ENCODE peak calls at places on chromosomes 6 and 20, in seven cellular contexts. X, J, G, O, Z, B and W are unnamed samples.

GRCh38 chr6:16583151-16583762 is 178.0 kb downstream of the ATXN1 start:
- DNase-seq in B (no peak), G (no peak), J (no peak), X (no peak), Z (no peak), O (no peak), W (no peak)

GRCh38 chr6:149897015-149897697 is 757 bp downstream of the RAET1E start:
- DNase-seq in B (peak; percentile 79), G (peak; percentile 74), O (peak; percentile 94), J (no peak), X (peak; percentile 58), Z (peak; percentile 95), W (peak; percentile 87)

GRCh38 chr20:53738039-53738944 is 144.7 kb upstream of the ZNF217 start:
- DNase-seq in O (no peak), B (peak; percentile 53), Z (peak; percentile 41), G (peak; percentile 97), X (no peak), J (peak; percentile 75), W (peak; percentile 88)

GRCh38 chr6:79601020-79601609 is 30.0 kb upstream of the SH3BGRL2 start:
- DNase-seq in G (peak; percentile 77), Z (no peak), J (no peak), O (no peak), B (no peak), X (peak; percentile 50), W (peak; percentile 37)

GRCh38 chr20:38369387-38369786 is 23.1 kb downstream of the LBP start:
- DNase-seq in X (no peak), J (peak; percentile 66), G (no peak), B (no peak), O (no peak), Z (no peak), W (no peak)

GRCh38 chr6:72554203-72554564 is 67.7 kb upstream of the KCNQ5 start:
- DNase-seq in X (no peak), O (no peak), Z (no peak), J (no peak), G (peak; percentile 73), B (no peak), W (peak; percentile 44)

GRCh38 chr6:52244400-52244799 is at the start of gene IL17F:
- DNase-seq in Z (no peak), J (no peak), G (no peak), B (no peak), O (no peak), X (no peak), W (no peak)

GRCh38 chr6:11934638-11935037 is 77.5 kb upstream of the HIVEP1 start:
- DNase-seq in B (no peak), Z (no peak), X (no peak), O (no peak), G (no peak), J (no peak), W (no peak)

GRCh38 chr6:24856954-24857670 is 58.4 kb upstream of the ARMH2 start:
- DNase-seq in G (no peak), J (no peak), O (no peak), B (no peak), Z (no peak), X (no peak), W (no peak)

GRCh38 chr6:36858407-36858981 is 16.1 kb downstream of the PPIL1 start:
- DNase-seq in O (no peak), J (peak; percentile 91), Z (no peak), B (peak; percentile 37), X (no peak), G (no peak), W (peak; percentile 28)

GRCh38 chr6:144710207-144710606 is 425.1 kb downstream of the UTRN start:
- DNase-seq in O (no peak), B (no peak), J (no peak), G (peak; percentile 95), Z (no peak), X (peak; percentile 29), W (peak; percentile 74)

GRCh38 chr6:2542858-2543218 is 207.9 kb downstream of the MYLK4 start:
- DNase-seq in Z (no peak), J (no peak), B (no peak), G (peak; percentile 85), O (no peak), X (no peak), W (peak; percentile 55)

GRCh38 chr6:6414946-6415345 is 94.5 kb upstream of the F13A1 start:
- DNase-seq in J (no peak), O (no peak), Z (no peak), B (no peak), X (no peak), G (peak; percentile 79), W (no peak)

GRCh38 chr20:19661717-19662637 is 96.1 kb upstream of the RIN2 start:
- DNase-seq in O (no peak), B (peak; percentile 40), X (peak; percentile 37), J (peak; percentile 83), G (peak; percentile 75), Z (peak; percentile 73), W (peak; percentile 48)

GRCh38 chr6:55176958-55177357 is 2.6 kb downstream of the HCRTR2 start:
- DNase-seq in X (no peak), G (peak; percentile 47), J (peak; percentile 56), Z (no peak), O (no peak), B (no peak), W (no peak)

GRCh38 chr20:4836473-4836872 is 114.8 kb downstream of the PRND start:
- DNase-seq in J (no peak), O (no peak), B (no peak), G (no peak), X (no peak), Z (no peak), W (no peak)

GRCh38 chr6:47111685-47112084 is 69.6 kb upstream of the ADGRF1 start:
- DNase-seq in X (no peak), B (no peak), G (peak; percentile 66), J (peak; percentile 51), O (no peak), Z (no peak), W (no peak)

GRCh38 chr6:18632670-18633410 is 245.7 kb downstream of the RNF144B start:
- DNase-seq in G (peak; percentile 14), Z (no peak), B (no peak), J (no peak), O (no peak), X (peak; percentile 2), W (no peak)

GRCh38 chr6:21533678-21534077 is 59.9 kb upstream of the SOX4 start:
- DNase-seq in J (no peak), O (no peak), B (no peak), Z (no peak), G (no peak), X (no peak), W (no peak)

GRCh38 chr20:35410613-35411012 is 1.2 kb downstream of the UQCC1 start:
- DNase-seq in G (no peak), Z (no peak), B (no peak), X (no peak), O (no peak), J (no peak), W (no peak)

GRCh38 chr20:5919634-5920544 is 30.4 kb downstream of the TRMT6 start:
- DNase-seq in J (no peak), G (peak; percentile 74), Z (no peak), X (no peak), O (no peak), B (no peak), W (no peak)

DNA sequence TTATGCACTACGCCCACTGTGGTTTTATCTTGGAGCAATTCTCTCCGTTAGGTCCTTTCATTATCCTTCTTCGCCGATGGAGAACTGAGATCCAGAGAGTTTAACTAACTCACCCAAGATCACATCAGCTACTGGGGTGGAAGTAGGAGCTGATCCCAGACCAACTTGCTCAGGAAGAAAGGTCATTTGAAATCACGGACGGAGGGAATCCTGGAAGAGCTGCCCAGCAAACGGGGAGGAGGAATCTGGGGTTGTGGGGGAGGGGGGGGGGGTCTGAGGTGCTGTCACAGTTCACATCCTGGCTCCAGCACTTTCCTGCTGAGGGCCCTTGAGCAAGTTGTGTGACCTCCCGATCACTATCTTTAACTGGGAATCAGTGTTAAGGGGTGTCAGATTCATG is 62.0 kb downstream of the NPEPL1 start:
- DNase-seq in J (no peak), X (no peak), O (no peak), B (no peak), G (no peak), Z (no peak), W (no peak)
- H3K4me3 ChIP-seq in J (no peak overlapping the region), X (no peak overlapping the region), O (no peak overlapping the region), B (no peak overlapping the region), G (no peak overlapping the region), Z (no peak overlapping the region), W (no peak overlapping the region)

GRCh38 chr6:33198159-33198852 is 2.2 kb downstream of the RXRB start:
- DNase-seq in X (no peak), O (peak; percentile 51), J (no peak), G (no peak), B (no peak), Z (no peak), W (no peak)
- H3K4me3 ChIP-seq in X (no peak overlapping the region), O (no peak overlapping the region), J (no peak overlapping the region), G (no peak overlapping the region), B (no peak overlapping the region), Z (no peak overlapping the region), W (no peak overlapping the region)

GRCh38 chr20:46148313-46149213 is 30.4 kb downstream of the CD40 start:
- DNase-seq in O (peak; percentile 12), G (peak; percentile 39), Z (no peak), J (no peak), X (no peak), B (no peak), W (no peak)
- H3K4me3 ChIP-seq in O (no peak overlapping the region), G (no peak overlapping the region), Z (no peak overlapping the region), J (no peak overlapping the region), X (no peak overlapping the region), B (no peak overlapping the region), W (no peak overlapping the region)

GRCh38 chr20:62603907-62604785 is 38.2 kb upstream of the SLCO4A1 start:
- DNase-seq in X (no peak), Z (no peak), J (no peak), O (no peak), G (no peak), B (no peak), W (no peak)

GRCh38 chr20:62603021-62603906 is 39.0 kb upstream of the SLCO4A1 start:
- DNase-seq in J (no peak), Z (peak; percentile 67), G (peak; percentile 36), B (peak; percentile 54), X (no peak), O (no peak), W (no peak)

GRCh38 chr20:62605996-62606395 is 36.3 kb upstream of the SLCO4A1 start:
- DNase-seq in O (no peak), J (no peak), X (no peak), Z (no peak), G (no peak), B (no peak), W (no peak)

GRCh38 chr20:62605236-62605948 is 36.9 kb upstream of the SLCO4A1 start:
- DNase-seq in X (no peak), O (no peak), J (no peak), G (no peak), B (no peak), Z (no peak), W (no peak)

GRCh38 chr20:62604796-62605195 is 37.5 kb upstream of the SLCO4A1 start:
- DNase-seq in Z (no peak), X (no peak), B (no peak), O (no peak), J (no peak), G (no peak), W (no peak)
- H3K4me3 ChIP-seq in Z (no peak overlapping the region), X (no peak overlapping the region), B (no peak overlapping the region), O (no peak overlapping the region), J (no peak overlapping the region), G (no peak overlapping the region), W (no peak overlapping the region)